ENCODE peak calls at places on chromosomes 11 and 22, in five cellular contexts. D, W, R, V and Q are unnamed samples.

GRCh38 chr11:113895367-113896155 is 9.0 kb upstream of the HTR3B start:
- DNase-seq in D (no peak), W (no peak), R (no peak), V (no peak), Q (no peak)

GRCh38 chr11:10979529-10979928 is 121.7 kb upstream of the ZBED5 start:
- DNase-seq in D (no peak), W (no peak), R (no peak), V (no peak), Q (no peak)

GRCh38 chr22:20446383-20446970 is 8.9 kb upstream of the SCARF2 start:
- DNase-seq in D (no peak), W (no peak), R (no peak), V (peak; percentile 17), Q (no peak)

GRCh38 chr11:95498731-95499396 is 267.9 kb upstream of the SESN3 start:
- DNase-seq in D (no peak), W (no peak), R (no peak), V (no peak), Q (no peak)

GRCh38 chr11:71466358-71466757 is 13.4 kb downstream of the NADSYN1 start:
- DNase-seq in D (no peak), W (no peak), R (no peak), V (no peak), Q (no peak)

GRCh38 chr22:49119551-49119952 is 708.1 kb downstream of the BRD1 start:
- DNase-seq in D (no peak), W (no peak), R (no peak), V (no peak), Q (no peak)

GRCh38 chr22:42879371-42880021 is 22.4 kb upstream of the ARFGAP3 start:
- DNase-seq in D (no peak), W (no peak), R (no peak), V (no peak), Q (no peak)

GRCh38 chr11:102911758-102912481 is 37.1 kb upstream of the MMP12 start:
- DNase-seq in D (no peak), W (no peak), R (no peak), V (no peak), Q (no peak)

GRCh38 chr11:34380696-34381095 is 22.9 kb upstream of the ABTB2 start:
- DNase-seq in D (no peak), W (peak; percentile 31), R (no peak), V (no peak), Q (no peak)

GRCh38 chr11:32531528-32531927 is 52.1 kb upstream of the EIF3M start:
- DNase-seq in D (no peak), W (no peak), R (no peak), V (no peak), Q (no peak)

GRCh38 chr11:120168108-120168959 is 30.4 kb upstream of the TRIM29 start:
- DNase-seq in D (no peak), W (peak; percentile 41), R (no peak), V (no peak), Q (no peak)

GRCh38 chr22:20983081-20983745 is 1.1 kb downstream of the LZTR1 start:
- DNase-seq in D (no peak), W (no peak), R (no peak), V (no peak), Q (no peak)

GRCh38 chr11:96126917-96127595 is 203.1 kb upstream of the MTMR2 start:
- DNase-seq in D (no peak), W (no peak), R (no peak), V (no peak), Q (no peak)

GRCh38 chr11:7511405-7511804 is 2.4 kb upstream of the PPFIBP2 start:
- DNase-seq in D (no peak), W (no peak), R (no peak), V (no peak), Q (no peak)

GRCh38 chr11:43687120-43687791 is 6.7 kb downstream of the HSD17B12 start:
- DNase-seq in D (no peak), W (no peak), R (no peak), V (peak; percentile 51), Q (no peak)

GRCh38 chr22:19691721-19692341 is 22.5 kb upstream of the SEPTIN5 start:
- DNase-seq in D (no peak), W (peak; percentile 50), R (no peak), V (no peak), Q (peak; percentile 64)